ENCODE peak calls at places on chromosomes 12 and 14, in five cellular contexts. G, L, O, Y and S are unnamed samples. For H3K27me3, the result is how much of the 10 kb centered on the place peaks cover.

GRCh38 chr12:14981049-14981448 is 8.2 kb downstream of the PDE6H start:
- DNase-seq in G (no peak), Y (no peak), O (no peak), L (no peak), S (no peak)

GRCh38 chr12:20646239-20646827 is 48.8 kb upstream of the SLCO1C1 start:
- DNase-seq in L (peak), Y (no peak), O (no peak), G (peak), S (peak)

GRCh38 chr12:66678640-66679268 is at the start of gene GRIP1:
- DNase-seq in L (peak), O (no peak), G (peak), Y (no peak), S (no peak)

GRCh38 chr14:81323094-81323493 is 77.0 kb downstream of the STON2 start:
- DNase-seq in L (no peak), O (no peak), Y (no peak), G (no peak), S (no peak)

GRCh38 chr12:131049569-131050339 is 96.0 kb downstream of the ADGRD1 start:
- DNase-seq in G (no peak), L (no peak), Y (no peak), O (no peak), S (no peak)

GRCh38 chr14:74425525-74426201 is 347 bp downstream of the SYNDIG1L start:
- DNase-seq in G (peak), Y (peak), L (peak), O (peak), S (peak)

GRCh38 chr14:68902357-68902756 is 76.7 kb downstream of the ACTN1 start:
- DNase-seq in L (no peak), O (no peak), Y (no peak), G (no peak), S (no peak)

GRCh38 chr12:70875628-70876027 is 44.9 kb downstream of the PTPRR start:
- DNase-seq in Y (no peak), L (no peak), O (no peak), G (no peak), S (no peak)

GRCh38 chr12:86290615-86291014 is 34.4 kb upstream of the MGAT4C start:
- DNase-seq in O (no peak), Y (no peak), G (no peak), L (peak), S (no peak)

GRCh38 chr12:92059976-92060375 is 85.7 kb downstream of the BTG1 start:
- DNase-seq in L (peak), O (no peak), G (no peak), Y (no peak), S (no peak)

GRCh38 chr12:92927436-92928116 is 1.5 kb downstream of the EEA1 start:
- DNase-seq in G (peak), L (peak), Y (no peak), O (no peak), S (no peak)

GRCh38 chr12:56751712-56752598 is at the start of gene PRIM1:
- DNase-seq in O (peak), G (peak), L (peak), Y (peak), S (peak)

GRCh38 chr14:72643317-72643801 is 250.5 kb downstream of the DPF3 start:
- DNase-seq in L (peak), O (peak), Y (no peak), G (no peak), S (no peak)

GRCh38 chr12:123907726-123908476 is 64.7 kb downstream of the CCDC92 start:
- DNase-seq in G (peak), L (no peak), Y (no peak), O (peak), S (no peak)

GRCh38 chr12:122024132-122024785 is 2.6 kb downstream of the BCL7A start:
- DNase-seq in Y (no peak), G (no peak), O (no peak), L (no peak), S (no peak)

DNA sequence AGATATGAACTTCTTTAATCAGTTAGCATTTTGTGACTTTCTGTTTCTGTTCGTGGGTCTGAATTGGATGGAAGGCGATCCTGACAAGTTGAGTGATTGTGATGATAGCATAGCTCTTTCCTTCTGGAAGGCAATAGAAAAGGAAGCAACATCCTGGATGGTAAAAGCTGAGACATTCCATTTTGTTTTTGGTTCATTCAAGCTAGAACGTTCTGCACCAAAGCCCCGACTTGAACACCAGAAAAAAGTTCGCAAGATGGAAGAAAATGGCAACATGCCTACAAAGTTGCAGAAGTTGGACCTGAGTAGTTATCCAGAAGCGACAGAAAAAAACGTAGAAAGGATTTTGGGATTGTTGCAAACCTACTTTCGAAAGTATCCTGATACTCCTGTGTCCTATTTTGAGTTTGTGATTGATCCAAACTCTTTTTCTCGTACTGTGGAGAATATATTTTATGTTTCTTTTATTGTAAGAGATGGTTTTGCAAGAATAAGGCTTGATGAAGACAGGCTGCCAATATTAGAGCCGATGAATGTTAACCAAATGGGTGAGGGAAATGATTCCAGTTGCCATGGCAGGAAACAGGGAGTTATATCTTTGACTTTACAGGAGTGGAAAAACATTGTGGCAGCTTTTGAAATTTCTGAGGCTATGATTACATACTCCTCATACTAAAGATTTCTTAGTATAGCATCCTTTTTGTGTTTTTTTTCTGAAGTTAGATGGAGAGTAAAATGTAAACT is 894 bp downstream of the EID3 start:
- DNase-seq in L (no peak), G (no peak), O (no peak), Y (no peak), S (no peak)
- H3K4me3 ChIP-seq in L (no peak), G (no peak), O (peak), Y (peak), S (peak)

GRCh38 chr12:112851024-112851777 is 55.6 kb upstream of the OAS1 start:
- DNase-seq in O (no peak), G (no peak), L (no peak), Y (no peak), S (no peak)
- H3K27me3 ChIP-seq in O (under half), G (under half), L (under half), Y (under half), S (under half)

GRCh38 chr14:89037065-89037464 is 212.6 kb downstream of the TTC8 start:
- DNase-seq in G (no peak), O (no peak), Y (no peak), L (no peak), S (no peak)

GRCh38 chr14:89042021-89042420 is 217.6 kb downstream of the TTC8 start:
- DNase-seq in L (no peak), O (no peak), G (no peak), Y (no peak), S (no peak)

GRCh38 chr14:89040080-89040437 is 215.6 kb downstream of the TTC8 start:
- DNase-seq in Y (no peak), L (no peak), G (no peak), O (no peak), S (no peak)

GRCh38 chr14:89041245-89041585 is 216.8 kb downstream of the TTC8 start:
- DNase-seq in O (no peak), L (peak), G (no peak), Y (peak), S (no peak)

DNA sequence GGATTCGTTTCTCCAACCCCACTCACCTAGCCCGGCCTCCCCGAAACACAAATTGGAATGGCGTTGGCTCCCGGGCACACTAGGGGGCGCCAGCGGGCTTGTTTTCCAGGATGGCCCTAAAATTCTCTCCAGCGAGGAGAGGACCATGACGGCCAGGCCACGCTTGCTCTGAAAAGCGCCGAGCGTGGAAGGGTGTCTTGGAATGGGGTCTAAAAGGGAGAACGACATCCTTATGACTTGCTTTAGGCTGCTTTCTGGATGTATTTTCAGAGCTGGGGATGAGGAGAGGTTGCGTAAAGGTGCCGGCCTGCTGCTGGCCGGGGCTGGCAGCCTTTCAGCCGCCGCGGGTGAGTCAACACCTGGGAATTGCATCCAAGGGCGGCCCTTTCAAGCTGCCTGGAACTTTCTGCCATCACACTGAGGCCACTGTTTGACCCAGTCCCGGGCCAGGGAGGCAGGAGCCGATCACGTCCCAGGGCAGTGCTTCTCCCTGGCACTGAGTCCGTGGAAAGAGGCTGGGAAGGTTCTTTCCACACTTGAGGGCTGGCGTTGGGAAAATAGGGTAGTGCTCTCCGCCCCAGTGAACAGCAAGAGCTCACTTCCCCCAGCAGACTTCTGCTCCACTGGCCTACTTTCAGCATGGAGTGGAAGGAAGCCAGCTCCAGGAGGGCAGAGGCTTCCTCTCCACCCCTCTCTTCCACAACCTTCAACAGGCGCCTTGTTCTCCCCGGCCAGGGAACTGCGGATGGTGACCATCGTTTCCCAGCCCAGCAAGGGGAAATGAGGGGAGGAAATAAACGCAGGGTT is 216.2 kb downstream of the TTC8 start:
- DNase-seq in Y (peak), G (peak), L (peak), O (peak), S (peak)
- H3K4me3 ChIP-seq in Y (no peak), G (peak), L (peak), O (peak), S (no peak)

GRCh38 chr14:104504172-104504735 is 75.3 kb upstream of the C14orf180 start:
- DNase-seq in Y (no peak), G (no peak), O (no peak), L (no peak), S (no peak)
- H3K27me3 ChIP-seq in Y (under half), G (under half), O (under half), L (half or more), S (under half)

DNA sequence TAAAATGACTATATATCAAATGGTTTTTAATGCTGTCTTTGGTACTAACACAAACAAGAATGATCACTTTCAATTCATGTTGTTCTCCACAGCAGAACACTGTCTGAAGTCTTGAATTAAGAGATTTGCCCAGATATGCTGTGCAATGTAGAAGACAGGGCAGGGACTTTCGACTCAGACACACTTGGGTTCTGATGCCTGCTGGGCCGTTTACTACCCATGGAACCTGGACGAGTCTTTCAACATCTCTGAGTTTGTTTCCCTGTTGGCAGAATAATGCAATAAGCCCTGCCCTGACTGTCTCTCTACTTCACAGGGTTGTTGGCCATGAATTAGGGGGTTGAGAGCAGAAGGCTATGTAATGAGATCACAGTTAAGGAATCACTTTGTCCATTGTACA is 162.6 kb upstream of the TMPO start:
- DNase-seq in L (no peak), Y (no peak), O (no peak), G (no peak), S (no peak)
- H3K4me3 ChIP-seq in L (no peak), Y (no peak), O (no peak), G (no peak), S (no peak)

DNA sequence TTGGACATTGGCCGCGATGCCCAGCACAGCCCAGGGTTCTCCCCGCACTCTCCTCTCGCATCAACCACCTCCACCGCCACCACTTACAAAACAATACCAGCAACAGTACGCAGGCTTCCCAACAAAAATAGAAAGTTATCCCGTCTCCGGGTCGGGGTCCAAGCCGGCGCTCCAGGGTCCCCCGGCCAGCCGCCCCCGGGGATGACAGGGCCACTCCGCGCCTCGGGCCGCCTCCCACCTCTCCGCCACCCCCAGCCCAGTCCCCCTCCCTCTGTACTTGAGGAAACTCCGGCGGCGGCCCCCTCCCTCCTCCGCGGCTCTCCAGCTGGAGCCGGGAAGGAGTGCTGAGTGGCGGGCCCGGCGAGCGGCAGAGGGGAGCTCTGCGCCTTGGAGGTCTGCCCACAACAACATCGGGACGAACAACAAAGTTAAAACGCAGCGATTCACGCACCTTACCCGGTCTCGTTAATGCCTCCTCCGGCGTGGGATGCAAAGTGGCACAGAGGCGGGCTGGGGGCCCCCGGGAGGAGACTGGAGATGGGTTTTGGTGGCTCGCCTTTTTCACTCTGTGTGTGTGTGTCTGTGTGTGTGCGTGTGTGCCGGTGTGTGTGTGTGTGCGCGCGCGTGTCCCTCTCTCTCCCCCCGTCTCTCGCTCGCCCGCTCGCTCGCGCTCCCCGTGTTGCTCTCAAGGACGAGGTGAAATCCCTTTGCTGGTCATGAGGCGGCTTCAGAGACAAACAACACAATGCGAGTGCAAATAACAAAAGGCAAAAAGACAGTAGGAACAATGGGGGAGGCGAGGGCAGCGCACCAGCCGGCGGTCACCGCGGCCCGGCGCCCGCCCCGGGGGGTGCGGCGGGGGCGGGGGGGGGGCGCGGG is 386.8 kb downstream of the BCAT1 start:
- DNase-seq in Y (peak), L (no peak), O (peak), G (peak), S (no peak)
- H3K27me3 ChIP-seq in Y (under half), L (half or more), O (under half), G (under half), S (under half)

DNA sequence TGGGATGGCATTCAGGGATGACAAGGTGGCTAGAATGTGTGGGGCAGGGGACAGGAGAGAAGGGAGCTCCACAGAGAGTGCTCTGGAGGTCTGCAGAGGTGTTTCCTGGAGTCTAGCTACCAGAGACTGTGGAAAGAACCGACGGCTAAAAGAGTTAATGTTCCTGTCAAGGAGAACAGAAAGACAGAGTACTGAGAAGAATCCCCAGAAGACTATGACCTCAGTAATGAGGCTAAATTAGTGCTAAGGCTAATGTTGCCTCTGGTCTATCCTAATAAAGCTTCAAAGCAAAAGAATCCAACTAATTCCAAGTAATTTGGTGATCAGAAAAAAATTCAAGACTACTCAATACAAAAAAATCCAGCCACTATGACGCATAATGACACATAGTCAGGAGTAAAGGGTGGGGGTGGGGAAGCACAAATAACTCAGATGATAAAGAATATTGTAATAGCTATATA is 44.7 kb downstream of the FERMT2 start:
- DNase-seq in O (no peak), G (no peak), Y (no peak), L (peak), S (no peak)
- H3K4me3 ChIP-seq in O (no peak), G (no peak), Y (no peak), L (peak), S (no peak)

DNA sequence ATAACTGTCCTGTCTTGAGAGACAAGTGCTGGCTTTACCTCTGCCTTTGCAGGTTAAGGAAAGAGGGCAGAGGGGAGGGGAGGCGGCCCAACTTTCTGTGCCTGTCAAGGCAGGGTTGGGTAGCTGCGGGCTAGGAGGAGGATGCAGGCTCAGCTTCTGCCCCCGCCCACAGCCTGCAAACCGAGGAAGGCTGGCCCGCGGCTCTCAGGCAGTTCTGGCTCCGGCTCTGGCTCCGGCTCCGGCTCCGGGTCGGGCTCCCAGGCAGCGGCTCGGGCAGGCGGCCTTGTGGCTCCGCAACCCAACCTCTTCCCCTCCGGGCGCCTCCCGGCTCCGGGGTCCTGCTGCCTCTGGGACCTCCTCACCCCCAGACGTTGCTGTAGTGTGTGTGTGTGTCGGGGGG is 92.9 kb downstream of the TMEM30B start:
- DNase-seq in Y (peak), G (peak), O (peak), L (no peak), S (peak)
- H3K27me3 ChIP-seq in Y (under half), G (under half), O (under half), L (under half), S (under half)

GRCh38 chr14:64673329-64673728 is 30.9 kb upstream of the PLEKHG3 start:
- DNase-seq in O (no peak), Y (no peak), L (no peak), G (no peak), S (no peak)

GRCh38 chr14:64676410-64677008 is 27.7 kb upstream of the PLEKHG3 start:
- DNase-seq in O (no peak), L (no peak), Y (no peak), G (no peak), S (no peak)

GRCh38 chr14:64673748-64674147 is 30.5 kb upstream of the PLEKHG3 start:
- DNase-seq in L (no peak), G (no peak), Y (no peak), O (no peak), S (no peak)

GRCh38 chr14:64675246-64675645 is 29.0 kb upstream of the PLEKHG3 start:
- DNase-seq in G (no peak), L (no peak), O (no peak), Y (no peak), S (no peak)

GRCh38 chr14:64674829-64675228 is 29.4 kb upstream of the PLEKHG3 start:
- DNase-seq in G (no peak), Y (no peak), L (no peak), O (no peak), S (no peak)
- H3K4me3 ChIP-seq in G (no peak), Y (no peak), L (no peak), O (no peak), S (no peak)